ENCODE peak calls at places on chromosomes 11 and 22, in six cellular contexts. T is CD8-positive, alpha-beta memory T cell; X is ovary; Y is heart left ventricle; I is cardiac muscle cell; D is OCI-LY7. O is an unnamed sample. For H3K4me1, the result is how much of the 10 kb centered on the place peaks cover.

GRCh38 chr11:46112961-46113617 is 8.2 kb downstream of the PHF21A start:
- DNase-seq in Y (peak), X (no peak), T (peak), D (peak), I (peak), O (peak)

GRCh38 chr11:1586699-1587098 is 1.6 kb upstream of the KRTAP5-1 start:
- DNase-seq in X (no peak), T (no peak), D (no peak), Y (no peak), I (no peak), O (no peak)

GRCh38 chr11:130737041-130737830 is 179.0 kb downstream of the SNX19 start:
- DNase-seq in Y (no peak), I (no peak), T (no peak), D (no peak), X (no peak), O (no peak)

GRCh38 chr11:70116386-70117077 is 38.4 kb downstream of the ANO1 start:
- DNase-seq in I (peak), T (no peak), Y (no peak), D (no peak), X (no peak), O (no peak)

GRCh38 chr11:108278546-108278945 is 55.7 kb downstream of the ATM start:
- DNase-seq in D (no peak), I (peak), T (no peak), X (no peak), Y (peak), O (no peak)

GRCh38 chr22:35066768-35067167 is 810 bp downstream of the ISX start:
- DNase-seq in X (no peak), I (no peak), Y (no peak), T (no peak), D (no peak), O (no peak)

GRCh38 chr22:48758905-48759875 is 1068.5 kb downstream of the BRD1 start:
- DNase-seq in I (no peak), X (peak), Y (no peak), D (no peak), T (no peak), O (no peak)

GRCh38 chr11:15867886-15868285 is 488.5 kb downstream of the SOX6 start:
- DNase-seq in Y (no peak), T (no peak), D (no peak), X (no peak), I (no peak), O (no peak)

GRCh38 chr11:19437760-19438159 is 197.0 kb upstream of the E2F8 start:
- DNase-seq in Y (no peak), D (no peak), I (no peak), T (no peak), X (no peak), O (no peak)

GRCh38 chr22:49930128-49930527 is 11.7 kb downstream of the CRELD2 start:
- DNase-seq in Y (no peak), D (no peak), X (peak), T (no peak), I (no peak), O (no peak)

GRCh38 chr11:75858613-75859012 is 43.6 kb downstream of the UVRAG start:
- DNase-seq in I (no peak), X (no peak), T (no peak), D (no peak), Y (no peak), O (no peak)

GRCh38 chr22:40716116-40716515 is 36.8 kb downstream of the MCHR1 start:
- DNase-seq in D (no peak), X (no peak), T (no peak), Y (no peak), I (no peak), O (no peak)

GRCh38 chr11:29963068-29963467 is 53.8 kb downstream of the KCNA4 start:
- DNase-seq in X (no peak), T (no peak), D (no peak), I (no peak), Y (no peak), O (no peak)

GRCh38 chr22:46968848-46969247 is 206.4 kb downstream of the TBC1D22A start:
- DNase-seq in D (no peak), T (no peak), I (no peak), Y (no peak), X (no peak), O (no peak)

GRCh38 chr11:79390923-79391322 is 49.9 kb downstream of the TENM4 start:
- DNase-seq in X (no peak), I (no peak), D (no peak), T (no peak), Y (no peak), O (no peak)

GRCh38 chr11:101516546-101516945 is 67.3 kb downstream of the TRPC6 start:
- DNase-seq in X (no peak), I (peak), T (no peak), D (peak), Y (no peak), O (no peak)

GRCh38 chr11:65366340-65366773 is 11.8 kb downstream of the TIGD3 start:
- DNase-seq in Y (no peak), D (peak), I (peak), T (peak), X (no peak), O (no peak)

GRCh38 chr11:34613015-34613414 is 7.9 kb upstream of the EHF start:
- DNase-seq in I (no peak), X (no peak), D (no peak), Y (no peak), T (no peak), O (no peak)

GRCh38 chr11:8032122-8032521 is 45.0 kb downstream of the EIF3F start:
- DNase-seq in X (peak), T (no peak), D (no peak), Y (no peak), I (no peak), O (no peak)

GRCh38 chr11:71281901-71282300 is 29.5 kb upstream of the SHANK2 start:
- DNase-seq in D (no peak), T (no peak), Y (no peak), X (no peak), I (no peak), O (no peak)

GRCh38 chr11:21554284-21554683 is 638.6 kb upstream of the ANO5 start:
- DNase-seq in I (no peak), Y (no peak), T (no peak), D (no peak), X (no peak), O (no peak)

GRCh38 chr11:15551897-15552851 is 437.5 kb downstream of the INSC start:
- DNase-seq in Y (no peak), I (peak), X (no peak), T (no peak), D (no peak), O (no peak)

GRCh38 chr22:39967103-39967829 is 7.1 kb downstream of the TMA7B start:
- DNase-seq in T (no peak), I (no peak), Y (no peak), D (no peak), X (no peak), O (no peak)

GRCh38 chr11:128582496-128583366 is 4.6 kb downstream of the ETS1 start:
- DNase-seq in D (no peak), Y (no peak), T (no peak), X (peak), I (peak), O (no peak)

GRCh38 chr11:28400236-28401100 is 292.3 kb downstream of the METTL15 start:
- DNase-seq in Y (no peak), D (no peak), X (no peak), T (no peak), I (no peak), O (no peak)

GRCh38 chr11:12131943-12132789 is 21.8 kb downstream of the MICAL2 start:
- DNase-seq in D (no peak), X (no peak), T (no peak), Y (no peak), I (no peak), O (no peak)

DNA sequence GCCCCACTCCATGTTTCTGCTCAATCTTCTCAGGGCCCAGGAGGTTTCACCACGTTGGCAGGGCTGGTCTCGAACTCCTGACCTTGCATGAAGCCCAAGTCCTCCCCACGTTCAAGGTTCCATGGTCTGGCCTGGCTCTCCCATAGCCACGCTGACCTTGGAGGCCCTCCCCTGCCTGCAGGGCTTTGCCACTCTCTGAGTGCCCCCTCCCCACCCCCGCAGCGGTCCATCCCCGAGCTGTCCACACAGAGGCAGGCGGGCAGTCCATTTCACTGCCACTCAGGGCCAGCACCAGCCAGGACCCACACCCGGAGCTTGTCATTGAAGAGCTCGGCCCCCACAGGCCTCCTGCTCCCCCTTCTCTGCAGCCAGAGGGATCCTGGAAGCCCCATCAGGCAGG is 30.7 kb downstream of the ARHGAP8 start:
- DNase-seq in D (no peak), Y (no peak), X (no peak), T (no peak), I (no peak), O (no peak)
- H3K4me3 ChIP-seq in D (no peak), Y (no peak), X (no peak), T (no peak), I (no peak), O (no peak)

GRCh38 chr11:44531636-44532035 is 33.8 kb upstream of the CD82 start:
- DNase-seq in X (no peak), D (no peak), I (no peak), Y (no peak), T (no peak), O (no peak)

GRCh38 chr11:44531116-44531504 is 34.4 kb upstream of the CD82 start:
- DNase-seq in X (no peak), I (no peak), T (no peak), D (no peak), Y (no peak), O (no peak)

GRCh38 chr11:44528581-44528980 is 36.9 kb upstream of the CD82 start:
- DNase-seq in I (no peak), T (no peak), X (no peak), Y (no peak), D (no peak), O (no peak)

GRCh38 chr11:44530413-44531115 is 34.9 kb upstream of the CD82 start:
- DNase-seq in Y (no peak), D (no peak), T (no peak), I (no peak), X (no peak), O (no peak)

DNA sequence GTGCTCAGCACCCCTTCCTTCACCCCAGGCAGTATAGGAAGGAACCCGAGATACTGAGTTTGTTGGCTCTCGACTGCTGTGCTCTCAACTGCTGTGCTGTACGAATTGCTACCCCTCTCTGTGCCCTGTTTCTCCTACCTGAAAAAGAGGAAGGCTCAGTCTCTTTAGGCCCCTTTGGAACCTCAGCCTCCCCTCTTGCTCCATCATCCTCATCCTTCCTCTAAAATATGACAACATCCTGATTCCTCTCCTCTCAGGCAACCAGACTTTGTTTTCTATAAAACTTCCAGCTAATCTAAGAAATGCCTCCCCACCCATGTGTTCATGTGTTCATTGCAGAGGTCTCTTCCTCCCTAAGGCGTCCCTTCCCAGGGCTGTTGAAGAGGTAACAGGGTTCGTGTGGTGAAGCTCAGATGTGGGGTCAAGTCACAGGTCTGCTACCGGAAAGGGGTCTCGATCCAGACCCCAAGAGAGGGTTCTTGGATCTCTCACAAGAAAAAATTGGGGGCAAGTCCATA is 35.5 kb upstream of the CD82 start:
- DNase-seq in D (no peak), Y (no peak), T (no peak), X (no peak), I (no peak), O (no peak)
- H3K4me1 ChIP-seq in D (under half), Y (under half), T (under half), X (under half), I (under half), O (under half)

GRCh38 chr22:37421468-37421877 is 5.8 kb downstream of the ELFN2 start:
- DNase-seq in I (no peak), X (no peak), Y (no peak), D (no peak), T (no peak), O (no peak)

GRCh38 chr22:37419916-37420655 is 7.2 kb downstream of the ELFN2 start:
- DNase-seq in X (no peak), Y (no peak), I (peak), D (no peak), T (no peak), O (no peak)

GRCh38 chr22:37418627-37419369 is 8.5 kb downstream of the ELFN2 start:
- DNase-seq in T (no peak), X (no peak), I (no peak), Y (no peak), D (no peak), O (no peak)

GRCh38 chr22:37419370-37419915 is 7.8 kb downstream of the ELFN2 start:
- DNase-seq in T (no peak), D (no peak), I (no peak), Y (no peak), X (no peak), O (no peak)

DNA sequence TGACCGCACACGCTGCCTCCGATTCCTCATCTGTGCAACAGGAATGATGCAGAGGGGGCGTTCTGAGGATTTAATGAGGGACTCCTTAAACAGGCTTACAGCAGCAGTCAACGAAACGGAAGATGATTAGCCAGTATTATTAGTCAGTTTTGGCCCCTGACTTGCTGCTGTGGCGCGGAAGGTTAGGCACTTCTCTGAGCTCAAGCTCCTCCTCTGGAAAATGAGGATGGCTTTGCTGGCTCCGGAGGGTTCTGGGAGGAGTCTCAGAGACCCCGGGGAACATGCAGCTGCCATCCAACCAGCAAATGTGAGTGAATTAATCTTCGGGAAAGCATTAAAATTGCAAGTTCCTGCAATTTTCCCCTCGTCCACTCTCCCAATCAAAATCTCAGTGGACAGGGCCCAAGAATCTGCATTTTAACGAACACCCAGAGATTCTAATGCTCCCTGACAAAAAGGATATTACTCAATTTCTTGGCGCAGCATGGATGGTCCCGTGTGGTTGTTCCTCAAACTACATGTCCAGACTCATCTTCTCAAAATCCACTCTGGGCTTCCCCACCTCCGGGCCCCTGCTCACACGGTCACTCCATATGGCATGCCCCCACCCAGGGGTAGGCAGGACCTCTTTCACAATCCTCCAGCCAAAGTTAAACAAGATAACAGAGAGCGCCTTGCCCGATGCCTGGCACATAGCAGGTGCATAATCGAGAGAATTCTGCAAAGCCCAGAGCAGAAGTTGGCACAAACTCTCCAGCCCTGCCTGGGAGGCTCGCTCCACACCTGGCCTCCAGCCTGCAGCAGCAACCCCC is 6.4 kb downstream of the ELFN2 start:
- DNase-seq in X (no peak), I (no peak), Y (no peak), D (no peak), T (no peak), O (no peak)
- H3K4me3 ChIP-seq in X (no peak), I (no peak), Y (peak), D (no peak), T (peak), O (peak)

GRCh38 chr22:22813126-22814075 is 74.2 kb upstream of the IGLL5 start:
- DNase-seq in T (no peak), D (no peak), I (no peak), Y (no peak), X (no peak), O (no peak)
- H3K4me1 ChIP-seq in T (half or more), D (half or more), I (under half), Y (under half), X (under half), O (half or more)

DNA sequence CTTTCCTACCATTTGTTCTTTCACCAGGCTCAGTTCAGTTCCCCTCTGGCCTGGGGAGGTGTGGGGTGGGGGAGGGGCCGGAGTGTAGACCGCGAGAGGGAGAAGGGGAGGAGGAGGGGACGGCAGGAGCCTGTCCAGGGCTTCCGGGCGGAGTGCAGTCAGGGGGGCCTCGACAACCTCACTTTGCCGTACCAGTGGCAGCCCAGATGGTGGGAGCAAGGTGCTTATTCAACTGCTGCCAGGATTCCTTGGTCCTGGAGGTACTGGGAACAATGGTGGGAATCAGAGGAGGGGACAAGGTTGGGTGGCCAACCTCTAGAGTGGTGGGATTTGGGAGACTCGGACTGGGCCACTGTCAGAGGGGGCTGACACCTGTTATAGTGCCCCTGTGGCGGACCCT is 1.2 kb downstream of the BACE1 start:
- DNase-seq in Y (no peak), D (no peak), T (no peak), X (peak), I (no peak), O (no peak)
- H3K4me3 ChIP-seq in Y (peak), D (no peak), T (no peak), X (peak), I (peak), O (peak)

GRCh38 chr11:3052109-3052479 is 5.1 kb downstream of the CARS1 start:
- DNase-seq in D (no peak), X (peak), T (no peak), Y (no peak), I (no peak), O (no peak)
- H3K4me1 ChIP-seq in D (under half), X (under half), T (under half), Y (half or more), I (under half), O (under half)

DNA sequence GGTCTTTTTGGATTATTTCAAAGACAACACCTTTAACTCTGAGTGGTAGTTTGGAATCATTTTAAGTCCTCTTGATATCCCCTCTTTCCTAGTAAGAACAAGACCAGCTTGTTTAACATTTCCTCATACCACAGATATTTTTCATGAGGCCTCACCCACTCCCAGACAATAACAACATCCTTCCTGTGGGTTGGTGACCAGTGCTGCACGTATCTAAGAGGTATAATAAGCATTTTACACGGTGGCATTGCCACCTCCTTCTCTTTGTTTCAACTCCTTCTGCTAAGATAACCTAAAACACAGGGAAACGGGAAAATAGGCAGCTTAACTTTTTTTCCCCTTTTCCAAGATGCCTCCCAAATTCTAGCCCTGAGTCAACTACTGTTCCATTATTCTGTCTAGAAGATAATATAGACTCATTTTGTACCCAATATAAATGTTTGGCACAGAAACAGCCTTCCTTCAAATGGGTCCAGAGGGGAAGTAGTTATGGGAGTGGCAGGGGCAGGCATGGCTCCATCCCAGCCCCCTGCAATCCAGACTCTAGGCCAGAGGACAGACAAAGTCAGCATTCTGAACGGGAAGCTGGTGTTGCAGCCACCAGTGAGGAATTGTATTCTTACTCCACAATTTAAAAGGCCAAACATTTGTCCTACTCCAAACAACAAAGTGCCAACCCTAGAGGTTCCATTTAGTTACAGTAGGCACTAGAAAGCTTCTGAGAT is 28.5 kb downstream of the MAML2 start:
- DNase-seq in X (no peak), I (no peak), T (no peak), D (no peak), Y (no peak), O (no peak)
- H3K4me3 ChIP-seq in X (no peak), I (no peak), T (no peak), D (no peak), Y (no peak), O (no peak)

GRCh38 chr22:38865201-38866023 is 6.6 kb downstream of the CBX6 start:
- DNase-seq in D (no peak), T (no peak), X (peak), I (no peak), Y (no peak), O (no peak)

GRCh38 chr22:38867124-38867455 is 4.9 kb downstream of the CBX6 start:
- DNase-seq in D (no peak), X (no peak), I (no peak), Y (no peak), T (no peak), O (no peak)

GRCh38 chr22:38867496-38868285 is 4.3 kb downstream of the CBX6 start:
- DNase-seq in D (no peak), T (no peak), X (no peak), Y (no peak), I (no peak), O (no peak)

GRCh38 chr22:38866024-38866398 is 6.0 kb downstream of the CBX6 start:
- DNase-seq in T (no peak), I (no peak), Y (no peak), X (no peak), D (no peak), O (no peak)

GRCh38 chr22:38866399-38867123 is 5.5 kb downstream of the CBX6 start:
- DNase-seq in D (no peak), X (peak), I (no peak), T (no peak), Y (no peak), O (no peak)
- H3K4me1 ChIP-seq in D (under half), X (under half), I (under half), T (under half), Y (half or more), O (under half)

O was measured in naive thymus-derived CD4-positive, alpha-beta T cell.